ENCODE peak calls at places on chromosomes 4 and X, in ten cellular contexts. W, I, Y, L, H, A, U, R, M and C are unnamed samples.
A peak's percentile ranks its signal among the peaks of the same experiment; 100 is the strongest.

GRCh38 chrX:71098302-71098701 is 2.7 kb downstream of the FOXO4 start:
- DNase-seq in W (peak; percentile 47), I (peak; percentile 18), Y (peak; percentile 41), L (peak; percentile 29), H (peak; percentile 55), A (peak; percentile 45), U (no peak), R (peak; percentile 47), M (peak; percentile 8), C (peak; percentile 44)

GRCh38 chr4:173990879-173991231 is 292.6 kb downstream of the FBXO8 start:
- DNase-seq in W (peak; percentile 62), I (no peak), Y (no peak), L (no peak), H (no peak), A (peak; percentile 38), U (no peak), R (peak; percentile 71), M (no peak), C (no peak)

GRCh38 chrX:120213438-120214265 is 37.0 kb upstream of the ZBTB33 start:
- DNase-seq in W (peak; percentile 67), I (peak; percentile 36), Y (no peak), L (peak; percentile 49), H (peak; percentile 63), A (peak; percentile 66), U (no peak), R (peak; percentile 51), M (peak; percentile 63), C (peak; percentile 60)

GRCh38 chr4:147526272-147526654 is 45.4 kb downstream of the EDNRA start:
- DNase-seq in W (no peak), I (no peak), Y (no peak), L (no peak), H (no peak), A (no peak), U (no peak), R (no peak), M (no peak), C (no peak)

GRCh38 chr4:52853351-52853750 is 8.8 kb upstream of the RASL11B start:
- DNase-seq in W (peak; percentile 36), I (peak; percentile 76), Y (no peak), L (no peak), H (no peak), A (peak; percentile 29), U (peak; percentile 74), R (no peak), M (no peak), C (peak; percentile 51)

GRCh38 chr4:83552085-83552484 is 16.2 kb downstream of the GPAT3 start:
- DNase-seq in W (peak; percentile 31), I (peak; percentile 66), Y (no peak), L (no peak), H (no peak), A (peak; percentile 77), U (no peak), R (no peak), M (peak; percentile 60), C (peak; percentile 76)

GRCh38 chr4:152643153-152644035 is 36.4 kb downstream of the TMEM154 start:
- DNase-seq in W (peak; percentile 39), I (no peak), Y (no peak), L (no peak), H (peak; percentile 55), A (no peak), U (no peak), R (no peak), M (no peak), C (no peak)

GRCh38 chrX:153946910-153947769 is 2.7 kb upstream of the RENBP start:
- DNase-seq in W (peak; percentile 84), I (peak; percentile 54), Y (peak; percentile 48), L (peak; percentile 79), H (peak; percentile 83), A (peak; percentile 85), U (no peak), R (peak; percentile 57), M (peak; percentile 86), C (peak; percentile 75)

GRCh38 chr4:139647184-139647583 is 18.4 kb upstream of the MGST2 start:
- DNase-seq in W (no peak), I (no peak), Y (no peak), L (no peak), H (no peak), A (no peak), U (no peak), R (no peak), M (no peak), C (peak; percentile 82)

GRCh38 chrX:15441464-15441863 is 51.7 kb downstream of the PIR start:
- DNase-seq in W (no peak), I (no peak), Y (no peak), L (no peak), H (no peak), A (no peak), U (no peak), R (no peak), M (no peak), C (no peak)

GRCh38 chr4:7904942-7905341 is 34.7 kb downstream of the AFAP1 start:
- DNase-seq in W (peak; percentile 97), I (peak; percentile 93), Y (no peak), L (peak; percentile 85), H (no peak), A (peak; percentile 95), U (peak; percentile 83), R (no peak), M (no peak), C (peak; percentile 74)

GRCh38 chr4:185811509-185812364 is at the start of gene SORBS2:
- DNase-seq in W (peak; percentile 63), I (no peak), Y (no peak), L (peak; percentile 72), H (peak; percentile 50), A (peak; percentile 60), U (no peak), R (no peak), M (peak; percentile 51), C (peak; percentile 81)

GRCh38 chrX:24347871-24348270 is 12.6 kb upstream of the SUPT20HL1 start:
- DNase-seq in W (peak; percentile 39), I (no peak), Y (no peak), L (no peak), H (no peak), A (no peak), U (no peak), R (no peak), M (no peak), C (no peak)

GRCh38 chr4:54063224-54063623 is 1.2 kb downstream of the CHIC2 start:
- DNase-seq in W (peak; percentile 72), I (peak; percentile 58), Y (no peak), L (peak; percentile 40), H (no peak), A (peak; percentile 80), U (no peak), R (no peak), M (no peak), C (peak; percentile 57)

GRCh38 chr4:182653596-182653995 is 263.6 kb downstream of the DCTD start:
- DNase-seq in W (peak; percentile 34), I (no peak), Y (no peak), L (peak; percentile 81), H (no peak), A (peak; percentile 25), U (peak; percentile 36), R (no peak), M (no peak), C (no peak)

GRCh38 chr4:6446538-6447451 is 25.6 kb downstream of the PPP2R2C start:
- DNase-seq in W (no peak), I (no peak), Y (no peak), L (no peak), H (no peak), A (no peak), U (no peak), R (peak; percentile 61), M (no peak), C (no peak)

GRCh38 chr4:20432098-20432497 is 180.4 kb downstream of the SLIT2 start:
- DNase-seq in W (peak; percentile 51), I (no peak), Y (no peak), L (no peak), H (no peak), A (peak; percentile 58), U (no peak), R (no peak), M (no peak), C (no peak)

GRCh38 chr4:8329859-8330761 is 60.6 kb downstream of the HTRA3 start:
- DNase-seq in W (no peak), I (no peak), Y (no peak), L (no peak), H (no peak), A (no peak), U (no peak), R (no peak), M (no peak), C (no peak)

GRCh38 chr4:9867746-9868425 is 86.5 kb downstream of the DRD5 start:
- DNase-seq in W (no peak), I (no peak), Y (no peak), L (no peak), H (no peak), A (no peak), U (no peak), R (no peak), M (no peak), C (no peak)

GRCh38 chr4:107654694-107655093 is 65.3 kb downstream of the PAPSS1 start:
- DNase-seq in W (peak; percentile 22), I (no peak), Y (no peak), L (peak; percentile 37), H (no peak), A (no peak), U (no peak), R (no peak), M (no peak), C (peak; percentile 45)
- TF ChIP-seq CTCF in W (peak; percentile 18), I (no peak), Y (no peak), L (peak; percentile 45), H (no peak), A (no peak), U (no peak), R (no peak), M (no peak), C (peak; percentile 42)

GRCh38 chrX:53481816-53482485 is 47.8 kb upstream of the HSD17B10 start:
- DNase-seq in W (peak; percentile 71), I (peak; percentile 36), Y (no peak), L (peak; percentile 61), H (peak; percentile 61), A (peak; percentile 78), U (no peak), R (no peak), M (peak; percentile 47), C (peak; percentile 77)
- H3K4me3 ChIP-seq in W (no peak overlapping the region), I (no peak overlapping the region), Y (no peak overlapping the region), L (no peak overlapping the region), H (no peak overlapping the region), A (no peak overlapping the region), U (no peak overlapping the region), R (no peak overlapping the region), M (no peak overlapping the region), C (no peak overlapping the region)

DNA sequence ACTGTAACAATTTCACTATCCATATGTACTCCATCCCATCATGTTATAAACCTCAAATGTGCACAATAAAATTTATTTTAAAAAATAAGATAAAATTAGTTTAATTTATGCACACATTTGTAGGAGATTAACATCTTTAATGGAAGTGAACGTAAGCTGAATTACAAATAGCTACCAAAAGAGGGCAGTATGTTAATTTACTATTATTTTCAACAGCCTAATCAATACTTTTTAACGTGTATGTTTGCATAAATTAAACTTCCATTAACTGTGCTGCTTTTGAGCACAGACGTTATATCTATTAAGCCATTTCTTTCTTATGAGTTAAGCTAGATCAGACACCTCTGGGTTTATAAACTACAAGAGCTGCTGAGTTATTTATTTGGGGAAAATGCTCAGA is 56.5 kb upstream of the PHKA2 start:
- DNase-seq in W (no peak), I (no peak), Y (no peak), L (peak; percentile 2), H (no peak), A (peak; percentile 8), U (no peak), R (no peak), M (no peak), C (peak; percentile 1)
- TF ChIP-seq CTCF in W (peak; percentile 20), I (peak; percentile 6), Y (peak; percentile 38), L (peak; percentile 28), H (no peak), A (no peak), U (no peak), R (no peak), M (peak; percentile 72), C (peak; percentile 22)

GRCh38 chr4:145501051-145501660 is 19.5 kb downstream of the SMAD1 start:
- DNase-seq in W (no peak), I (no peak), Y (no peak), L (no peak), H (no peak), A (no peak), U (no peak), R (no peak), M (no peak), C (no peak)
- H3K4me3 ChIP-seq in W (no peak overlapping the region), I (no peak overlapping the region), Y (no peak overlapping the region), L (no peak overlapping the region), H (no peak overlapping the region), A (no peak overlapping the region), U (no peak overlapping the region), R (no peak overlapping the region), M (no peak overlapping the region), C (no peak overlapping the region)